ENCODE peak calls at places on chromosomes 7 and 10, in ten cellular contexts. G, R, A, N, O, Z, Q, D, W and V are unnamed samples.

GRCh38 chr10:34102917-34103506 is 712.1 kb downstream of the PARD3 start:
- DNase-seq in G (no peak), R (no peak), A (no peak), N (no peak), O (no peak), Z (no peak), Q (no peak), D (no peak), W (no peak), V (no peak)

GRCh38 chr7:146656988-146657387 is 540.4 kb downstream of the CNTNAP2 start:
- DNase-seq in G (no peak), R (no peak), A (peak), N (no peak), O (no peak), Z (no peak), Q (no peak), D (no peak), W (peak), V (no peak)

GRCh38 chr10:103539751-103540150 is 46.2 kb downstream of the NEURL1 start:
- DNase-seq in G (no peak), R (no peak), A (no peak), N (no peak), O (no peak), Z (no peak), Q (no peak), D (no peak), W (no peak), V (no peak)

GRCh38 chr7:129501760-129502707 is at the start of gene SMKR1:
- DNase-seq in G (peak), R (peak), A (peak), N (peak), O (peak), Z (peak), Q (peak), D (peak), W (peak), V (no peak)

GRCh38 chr10:31774291-31774900 is 154.2 kb downstream of the ARHGAP12 start:
- DNase-seq in G (no peak), R (no peak), A (peak), N (no peak), O (no peak), Z (no peak), Q (no peak), D (no peak), W (no peak), V (no peak)

GRCh38 chr7:142556745-142557144 is 192.5 kb upstream of the PRSS1 start:
- DNase-seq in G (no peak), R (no peak), A (peak), N (no peak), O (no peak), Z (no peak), Q (peak), D (peak), W (no peak), V (peak)

GRCh38 chr7:6497994-6498393 is 50.2 kb upstream of the DAGLB start:
- DNase-seq in G (no peak), R (no peak), A (no peak), N (no peak), O (no peak), Z (no peak), Q (no peak), D (no peak), W (no peak), V (no peak)

GRCh38 chr7:155001756-155002410 is 1.0 kb downstream of the PAXIP1 start:
- DNase-seq in G (no peak), R (peak), A (no peak), N (no peak), O (no peak), Z (peak), Q (no peak), D (peak), W (no peak), V (no peak)

GRCh38 chr10:71723301-71723700 is 3.7 kb upstream of the C10orf105 start:
- DNase-seq in G (no peak), R (no peak), A (no peak), N (no peak), O (no peak), Z (no peak), Q (no peak), D (no peak), W (no peak), V (no peak)

GRCh38 chr10:32790483-32790882 is 167.5 kb downstream of the ITGB1 start:
- DNase-seq in G (no peak), R (no peak), A (no peak), N (no peak), O (no peak), Z (no peak), Q (no peak), D (no peak), W (no peak), V (no peak)

GRCh38 chr10:36254191-36254590 is 612.1 kb upstream of the FZD8 start:
- DNase-seq in G (peak), R (no peak), A (no peak), N (no peak), O (no peak), Z (no peak), Q (no peak), D (no peak), W (no peak), V (no peak)

GRCh38 chr7:35504365-35504764 is 190.6 kb downstream of the HERPUD2 start:
- DNase-seq in G (no peak), R (no peak), A (no peak), N (no peak), O (no peak), Z (no peak), Q (no peak), D (no peak), W (no peak), V (no peak)

GRCh38 chr7:106421181-106421762 is 136.5 kb upstream of the NAMPT start:
- DNase-seq in G (peak), R (no peak), A (no peak), N (no peak), O (no peak), Z (no peak), Q (no peak), D (no peak), W (no peak), V (no peak)

GRCh38 chr10:124228451-124228850 is 135.1 kb upstream of the CHST15 start:
- DNase-seq in G (no peak), R (no peak), A (no peak), N (no peak), O (no peak), Z (no peak), Q (no peak), D (no peak), W (no peak), V (no peak)

GRCh38 chr10:51733061-51733460 is 33.7 kb upstream of the CSTF2T start:
- DNase-seq in G (no peak), R (no peak), A (peak), N (no peak), O (no peak), Z (no peak), Q (no peak), D (no peak), W (no peak), V (no peak)

GRCh38 chr7:742791-743190 is 15.7 kb upstream of the PRKAR1B start:
- DNase-seq in G (no peak), R (no peak), A (no peak), N (no peak), O (no peak), Z (no peak), Q (no peak), D (no peak), W (no peak), V (no peak)

GRCh38 chr10:124053971-124054370 is 39.4 kb downstream of the CHST15 start:
- DNase-seq in G (no peak), R (no peak), A (peak), N (no peak), O (no peak), Z (no peak), Q (no peak), D (no peak), W (no peak), V (no peak)

GRCh38 chr10:118499186-118499585 is 96.3 kb downstream of the PRLHR start:
- DNase-seq in G (no peak), R (no peak), A (no peak), N (no peak), O (no peak), Z (no peak), Q (no peak), D (no peak), W (no peak), V (no peak)

GRCh38 chr7:100407285-100408180 is 21.0 kb downstream of the ZCWPW1 start:
- DNase-seq in G (no peak), R (peak), A (peak), N (no peak), O (no peak), Z (peak), Q (peak), D (peak), W (peak), V (peak)

GRCh38 chr10:10500941-10501340 is 516.7 kb upstream of the CELF2 start:
- DNase-seq in G (no peak), R (no peak), A (no peak), N (no peak), O (no peak), Z (no peak), Q (no peak), D (no peak), W (no peak), V (no peak)

GRCh38 chr10:132229834-132230556 is 43.2 kb downstream of the DPYSL4 start:
- DNase-seq in G (no peak), R (peak), A (no peak), N (no peak), O (no peak), Z (peak), Q (no peak), D (no peak), W (no peak), V (no peak)

GRCh38 chr10:102341038-102341688 is 54.3 kb upstream of the NFKB2 start:
- DNase-seq in G (no peak), R (no peak), A (no peak), N (no peak), O (no peak), Z (no peak), Q (no peak), D (no peak), W (no peak), V (no peak)

GRCh38 chr10:73493781-73494180 is 2.0 kb downstream of the PPP3CB start:
- DNase-seq in G (no peak), R (no peak), A (no peak), N (no peak), O (no peak), Z (no peak), Q (no peak), D (no peak), W (no peak), V (no peak)

GRCh38 chr10:29590598-29591415 is 44.0 kb downstream of the SVIL start:
- DNase-seq in G (no peak), R (no peak), A (peak), N (no peak), O (no peak), Z (peak), Q (no peak), D (no peak), W (peak), V (peak)

GRCh38 chr7:55077581-55078410 is 59.0 kb downstream of the EGFR start:
- DNase-seq in G (no peak), R (no peak), A (no peak), N (no peak), O (no peak), Z (no peak), Q (no peak), D (no peak), W (no peak), V (peak)

GRCh38 chr7:65441010-65441409 is 67.4 kb downstream of the ZNF92 start:
- DNase-seq in G (no peak), R (no peak), A (no peak), N (no peak), O (no peak), Z (no peak), Q (no peak), D (no peak), W (peak), V (no peak)

GRCh38 chr7:39187130-39187529 is 209.4 kb downstream of the POU6F2 start:
- DNase-seq in G (no peak), R (no peak), A (peak), N (no peak), O (no peak), Z (no peak), Q (no peak), D (no peak), W (no peak), V (no peak)

GRCh38 chr10:81600185-81600584 is 274.8 kb upstream of the NRG3 start:
- DNase-seq in G (no peak), R (no peak), A (no peak), N (no peak), O (no peak), Z (no peak), Q (no peak), D (no peak), W (no peak), V (no peak)

GRCh38 chr7:26555971-26556830 is 264.5 kb downstream of the SNX10 start:
- DNase-seq in G (no peak), R (no peak), A (peak), N (no peak), O (no peak), Z (no peak), Q (no peak), D (no peak), W (no peak), V (no peak)

GRCh38 chr10:69733791-69734261 is 67.9 kb upstream of the COL13A1 start:
- DNase-seq in G (peak), R (no peak), A (no peak), N (no peak), O (no peak), Z (no peak), Q (no peak), D (no peak), W (no peak), V (no peak)

GRCh38 chr10:89810908-89811515 is 109.6 kb downstream of the KIF20B start:
- DNase-seq in G (no peak), R (no peak), A (peak), N (no peak), O (no peak), Z (no peak), Q (no peak), D (no peak), W (peak), V (no peak)

GRCh38 chr7:125780153-125780552 is 850.5 kb upstream of the POT1 start:
- DNase-seq in G (no peak), R (no peak), A (no peak), N (no peak), O (no peak), Z (no peak), Q (no peak), D (no peak), W (no peak), V (no peak)

GRCh38 chr10:132555648-132556575 is 18.3 kb downstream of the INPP5A start:
- DNase-seq in G (no peak), R (no peak), A (no peak), N (no peak), O (no peak), Z (no peak), Q (no peak), D (no peak), W (no peak), V (no peak)

GRCh38 chr10:13865758-13866491 is 279.2 kb downstream of the PRPF18 start:
- DNase-seq in G (no peak), R (no peak), A (peak), N (no peak), O (no peak), Z (no peak), Q (no peak), D (peak), W (no peak), V (no peak)

GRCh38 chr10:99551158-99551557 is 18.4 kb downstream of the NKX2-3 start:
- DNase-seq in G (no peak), R (no peak), A (peak), N (no peak), O (no peak), Z (no peak), Q (no peak), D (no peak), W (peak), V (no peak)

GRCh38 chr7:101134399-101134980 is 7.6 kb downstream of the SERPINE1 start:
- DNase-seq in G (no peak), R (no peak), A (no peak), N (no peak), O (no peak), Z (no peak), Q (no peak), D (no peak), W (no peak), V (no peak)